ENCODE peak calls at places on chromosomes 12 and 14, in seven cellular contexts. U is NB4, I is Peyer's patch, T is heart left ventricle, M is ovary, F is transverse colon, P is stomach. H is an unnamed sample.

GRCh38 chr14:55747186-55747585 is 167.2 kb downstream of the KTN1 start:
- DNase-seq in U (no peak), F (no peak), T (no peak), I (no peak), P (no peak), M (no peak), H (no peak)

GRCh38 chr12:80299976-80300375 is 144.1 kb upstream of the PTPRQ start:
- DNase-seq in F (no peak), P (no peak), U (no peak), M (no peak), I (no peak), T (no peak), H (peak)

GRCh38 chr12:131892711-131893604 is 1.5 kb upstream of the ULK1 start:
- DNase-seq in U (no peak), I (no peak), F (no peak), M (peak), T (no peak), P (no peak), H (no peak)

GRCh38 chr12:8560986-8561385 is 20.3 kb upstream of the CLEC4E start:
- DNase-seq in T (no peak), P (no peak), F (no peak), U (no peak), I (no peak), M (no peak), H (no peak)

GRCh38 chr14:36405589-36406274 is 85.3 kb upstream of the MBIP start:
- DNase-seq in U (no peak), M (no peak), T (no peak), I (no peak), P (no peak), F (no peak), H (no peak)

GRCh38 chr12:96047621-96048211 is 12.3 kb upstream of the LTA4H start:
- DNase-seq in F (peak), M (no peak), U (peak), I (no peak), T (peak), P (peak), H (no peak)

GRCh38 chr12:39772708-39773665 is 153.4 kb upstream of the ABCD2 start:
- DNase-seq in M (no peak), P (no peak), F (no peak), I (no peak), U (no peak), T (no peak), H (no peak)

GRCh38 chr12:116048886-116049285 is 228.6 kb downstream of the MED13L start:
- DNase-seq in T (no peak), M (no peak), P (no peak), U (no peak), I (no peak), F (no peak), H (no peak)

GRCh38 chr12:132801741-132802140 is 26.9 kb downstream of the GOLGA3 start:
- DNase-seq in M (no peak), I (no peak), F (no peak), U (no peak), T (no peak), P (no peak), H (no peak)

GRCh38 chr14:96055065-96055752 is 16.0 kb downstream of the C14orf132 start:
- DNase-seq in I (no peak), T (no peak), U (no peak), P (peak), M (no peak), F (no peak), H (no peak)

GRCh38 chr12:25764409-25764808 is 194.1 kb upstream of the RASSF8 start:
- DNase-seq in F (no peak), T (no peak), I (no peak), M (no peak), P (no peak), U (no peak), H (no peak)

GRCh38 chr14:23183479-23183878 is at the start of gene SLC7A8:
- DNase-seq in P (peak), U (no peak), M (peak), I (peak), F (peak), T (peak), H (no peak)

GRCh38 chr12:870378-870777 is 79.1 kb downstream of the RAD52 start:
- DNase-seq in U (no peak), I (no peak), M (no peak), T (no peak), P (no peak), F (no peak), H (no peak)

GRCh38 chr14:34043627-34044372 is 92.9 kb upstream of the EGLN3 start:
- DNase-seq in U (no peak), I (peak), M (no peak), T (no peak), F (no peak), P (no peak), H (peak)

GRCh38 chr12:51827925-51828818 is 20.3 kb downstream of the FIGNL2 start:
- DNase-seq in P (peak), U (peak), M (no peak), I (no peak), F (peak), T (no peak), H (no peak)

GRCh38 chr12:54239568-54239967 is 40.4 kb downstream of the CBX5 start:
- DNase-seq in M (no peak), I (no peak), T (no peak), U (no peak), F (no peak), P (no peak), H (no peak)

GRCh38 chr12:14691560-14691959 is 4.8 kb downstream of the GUCY2C start:
- DNase-seq in M (no peak), U (peak), P (peak), F (peak), T (peak), I (no peak), H (no peak)

GRCh38 chr14:71290960-71291466 is 383.8 kb downstream of the PCNX1 start:
- DNase-seq in P (no peak), T (no peak), I (no peak), M (no peak), U (peak), F (peak), H (no peak)

GRCh38 chr12:124387510-124387855 is 92.6 kb downstream of the RFLNA start:
- DNase-seq in T (peak), P (peak), F (no peak), I (no peak), M (peak), U (no peak), H (no peak)

GRCh38 chr14:43901950-43902349 is 605.1 kb downstream of the FSCB start:
- DNase-seq in F (no peak), I (no peak), U (no peak), T (no peak), M (no peak), P (no peak), H (no peak)

GRCh38 chr12:45232771-45233372 is 17.0 kb downstream of the ANO6 start:
- DNase-seq in F (no peak), I (no peak), T (peak), M (no peak), P (peak), U (no peak), H (no peak)

GRCh38 chr14:73058923-73059311 is 583 bp downstream of the RBM25 start:
- DNase-seq in I (no peak), M (no peak), F (no peak), T (no peak), P (no peak), U (peak), H (no peak)

GRCh38 chr12:113346387-113346786 is 11.5 kb upstream of the SLC8B1 start:
- DNase-seq in T (no peak), F (no peak), M (no peak), P (no peak), I (no peak), U (no peak), H (no peak)
- TF ChIP-seq POLR2A in T (no peak), F (no peak), M (no peak), P (no peak), I (no peak), U (no peak), H (no peak)

DNA sequence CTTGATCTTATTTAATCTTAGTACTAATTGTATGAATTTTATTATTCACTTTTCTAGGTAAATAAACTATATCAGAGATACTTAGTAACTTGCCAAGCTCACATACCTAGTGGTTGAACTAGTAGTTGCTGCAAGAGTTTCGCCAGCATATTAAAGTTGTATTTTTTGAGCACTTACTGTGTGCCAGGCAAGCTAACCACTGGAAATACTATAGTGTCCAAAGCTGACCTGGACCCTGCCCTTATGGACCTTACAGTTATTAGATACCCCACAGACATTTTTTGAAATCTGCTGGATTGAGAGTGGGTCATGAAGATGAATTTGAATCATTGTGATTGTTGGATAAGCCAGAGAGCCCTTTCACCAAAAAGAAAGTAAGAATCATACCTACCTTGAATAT is 125.0 kb downstream of the RAD51B start:
- DNase-seq in I (no peak), P (no peak), U (no peak), M (no peak), T (no peak), F (no peak), H (no peak)
- TF ChIP-seq POLR2A in I (no peak), P (no peak), U (no peak), M (no peak), T (no peak), F (no peak), H (no peak)

GRCh38 chr12:113325938-113326337 is 9.0 kb downstream of the SLC8B1 start:
- DNase-seq in M (peak), T (peak), P (no peak), I (no peak), F (no peak), U (no peak), H (no peak)
- TF ChIP-seq POLR2A in M (no peak), T (no peak), P (no peak), I (no peak), F (no peak), U (no peak), H (no peak)

GRCh38 chr12:4193821-4194220 is 79.7 kb upstream of the CCND2 start:
- DNase-seq in F (no peak), I (no peak), T (no peak), M (no peak), U (no peak), P (no peak), H (no peak)
- TF ChIP-seq POLR2A in F (no peak), I (no peak), T (no peak), M (no peak), U (no peak), P (no peak), H (no peak)

H was measured in GM12892.